ENCODE peak calls at places on chromosomes 1 and 21, in six cellular contexts. M is stimulated activated CD4-positive, alpha-beta T cell treated with anti-CD3 and anti-CD28 coated beads, TNF-alpha, amount 100 ng/mL, for 24 hours; H is dermis microvascular lymphatic vessel endothelial cell; T is fibroblast of pulmonary artery; L is stimulated activated naive CD4-positive, alpha-beta T cell treated with Interleukin-2 at 50 U/mL for 16 hours; F is gastrocnemius medialis. D is an unnamed sample.
A peak's percentile ranks its signal among the peaks of the same experiment; 100 is the strongest.

GRCh38 chr21:37916795-37917142 is 512 bp upstream of the KCNJ6 start:
- DNase-seq in M (no peak), H (no peak), T (no peak), L (no peak), F (no peak), D (no peak)

GRCh38 chr1:54716299-54717047 is 812 bp downstream of the TTC4 start:
- DNase-seq in M (no peak), H (peak; percentile 4), T (peak; percentile 43), L (no peak), F (no peak), D (no peak)

GRCh38 chr1:211605613-211606326 is 26.8 kb upstream of the SLC30A1 start:
- DNase-seq in M (no peak), H (no peak), T (no peak), L (no peak), F (no peak), D (no peak)

GRCh38 chr1:39391741-39392679 is 99.4 kb upstream of the BMP8A start:
- DNase-seq in M (no peak), H (peak; percentile 83), T (peak; percentile 92), L (no peak), F (no peak), D (no peak)

GRCh38 chr1:2324553-2325366 is 66.6 kb downstream of the MORN1 start:
- DNase-seq in M (no peak), H (no peak), T (no peak), L (no peak), F (no peak), D (no peak)

GRCh38 chr1:234336359-234336758 is 36.9 kb upstream of the COA6 start:
- DNase-seq in M (no peak), H (no peak), T (no peak), L (no peak), F (no peak), D (no peak)

GRCh38 chr1:31306278-31306677 is 9.4 kb downstream of the ZCCHC17 start:
- DNase-seq in M (no peak), H (peak; percentile 48), T (peak; percentile 93), L (no peak), F (no peak), D (no peak)

GRCh38 chr1:201586806-201587205 is 47.9 kb downstream of the NAV1 start:
- DNase-seq in M (no peak), H (no peak), T (no peak), L (no peak), F (no peak), D (no peak)

GRCh38 chr1:16151200-16151708 is 4.6 kb downstream of the EPHA2 start:
- DNase-seq in M (no peak), H (no peak), T (no peak), L (no peak), F (no peak), D (no peak)

GRCh38 chr1:29395724-29396437 is 159.6 kb downstream of the PTPRU start:
- DNase-seq in M (no peak), H (no peak), T (no peak), L (no peak), F (no peak), D (no peak)

GRCh38 chr1:108830119-108831008 is 26.5 kb downstream of the AKNAD1 start:
- DNase-seq in M (no peak), H (peak; percentile 50), T (peak; percentile 96), L (no peak), F (peak; percentile 64), D (no peak)

GRCh38 chr1:201791775-201792166 is 37.2 kb upstream of the IPO9 start:
- DNase-seq in M (no peak), H (no peak), T (peak; percentile 76), L (no peak), F (no peak), D (no peak)

GRCh38 chr1:24905355-24905978 is 24.6 kb downstream of the RUNX3 start:
- DNase-seq in M (no peak), H (no peak), T (no peak), L (no peak), F (no peak), D (no peak)

GRCh38 chr1:185244015-185244747 is 72.9 kb downstream of the IVNS1ABP start:
- DNase-seq in M (peak; percentile 52), H (no peak), T (peak; percentile 61), L (peak; percentile 66), F (no peak), D (peak; percentile 52)

GRCh38 chr21:45135122-45135521 is 60.7 kb downstream of the ADARB1 start:
- DNase-seq in M (no peak), H (no peak), T (no peak), L (no peak), F (peak; percentile 88), D (no peak)

GRCh38 chr1:12244078-12244477 is 14.2 kb downstream of the VPS13D start:
- DNase-seq in M (peak; percentile 5), H (no peak), T (peak; percentile 40), L (no peak), F (no peak), D (no peak)

GRCh38 chr21:31557421-31557955 is 102.0 kb upstream of the SOD1 start:
- DNase-seq in M (peak; percentile 15), H (no peak), T (no peak), L (no peak), F (no peak), D (no peak)

GRCh38 chr1:42436794-42437458 is 18.9 kb downstream of the ZMYND12 start:
- DNase-seq in M (no peak), H (peak; percentile 77), T (no peak), L (no peak), F (no peak), D (no peak)

GRCh38 chr1:27342778-27343638 is 1.2 kb downstream of the SYTL1 start:
- DNase-seq in M (peak; percentile 59), H (no peak), T (no peak), L (peak; percentile 74), F (no peak), D (peak; percentile 65)

GRCh38 chr1:155207578-155208405 is at the start of gene THBS3:
- DNase-seq in M (peak; percentile 9), H (no peak), T (peak; percentile 46), L (no peak), F (no peak), D (no peak)

GRCh38 chr21:45698493-45698947 is 55.0 kb downstream of the PCBP3 start:
- DNase-seq in M (no peak), H (no peak), T (peak; percentile 98), L (no peak), F (no peak), D (no peak)

GRCh38 chr21:41289431-41289830 is 27.2 kb upstream of the FAM3B start:
- DNase-seq in M (no peak), H (no peak), T (peak; percentile 4), L (no peak), F (no peak), D (no peak)

GRCh38 chr1:6338685-6339084 is 54.9 kb downstream of the ACOT7 start:
- DNase-seq in M (no peak), H (no peak), T (no peak), L (no peak), F (no peak), D (no peak)

GRCh38 chr1:167825419-167826079 is 88.4 kb downstream of the ADCY10 start:
- DNase-seq in M (no peak), H (no peak), T (no peak), L (no peak), F (no peak), D (no peak)

GRCh38 chr1:15501208-15502032 is 22.6 kb downstream of the CASP9 start:
- DNase-seq in M (peak; percentile 59), H (peak; percentile 35), T (peak; percentile 61), L (peak; percentile 7), F (no peak), D (peak; percentile 10)

GRCh38 chr1:223504741-223505140 is 111.5 kb downstream of the CCDC185 start:
- DNase-seq in M (no peak), H (no peak), T (peak; percentile 81), L (no peak), F (no peak), D (no peak)

GRCh38 chr21:17819878-17820232 is 699 bp upstream of the C21orf91 start:
- DNase-seq in M (no peak), H (no peak), T (no peak), L (no peak), F (no peak), D (no peak)

GRCh38 chr1:25135903-25136302 is 96.4 kb downstream of the SYF2 start:
- DNase-seq in M (no peak), H (no peak), T (no peak), L (no peak), F (no peak), D (no peak)

GRCh38 chr21:25977068-25977611 is 193.4 kb downstream of the APP start:
- DNase-seq in M (no peak), H (no peak), T (no peak), L (no peak), F (no peak), D (no peak)

GRCh38 chr21:36706951-36707762 is 8.2 kb downstream of the SIM2 start:
- DNase-seq in M (no peak), H (no peak), T (peak; percentile 29), L (no peak), F (no peak), D (no peak)

GRCh38 chr1:24112381-24113169 is 640 bp upstream of the MYOM3 start:
- DNase-seq in M (peak; percentile 53), H (peak; percentile 20), T (peak; percentile 70), L (peak; percentile 42), F (peak; percentile 86), D (no peak)

GRCh38 chr1:40636777-40637176 is 28.7 kb downstream of the RIMS3 start:
- DNase-seq in M (no peak), H (no peak), T (no peak), L (no peak), F (no peak), D (no peak)